ENCODE peak calls at places on chromosomes 13 and 19, in five cellular contexts. G is fibroblast of pulmonary artery, C is nucleus accumbens, L is neural progenitor cell, J is RWPE1. I is an unnamed sample.

GRCh38 chr19:46221981-46222610 is 7.4 kb upstream of the IGFL1 start:
- DNase-seq in G (peak), C (no peak), L (no peak), J (peak), I (no peak)

GRCh38 chr19:46847528-46847927 is 3.1 kb downstream of the AP2S1 start:
- DNase-seq in G (no peak), C (no peak), L (no peak), J (no peak), I (no peak)

GRCh38 chr19:35555301-35556005 is 8.0 kb downstream of the ATP4A start:
- DNase-seq in G (peak), C (no peak), L (peak), J (no peak), I (no peak)

GRCh38 chr19:18282021-18282787 is 782 bp upstream of the JUND start:
- DNase-seq in G (no peak), C (no peak), L (peak), J (no peak), I (no peak)

GRCh38 chr13:111145071-111145470 is 30.0 kb downstream of the ARHGEF7 start:
- DNase-seq in G (no peak), C (no peak), L (no peak), J (no peak), I (no peak)

GRCh38 chr19:4378886-4379285 is 21.5 kb downstream of the SH3GL1 start:
- DNase-seq in G (no peak), C (no peak), L (no peak), J (no peak), I (no peak)

GRCh38 chr13:103953859-103954258 is 887.6 kb upstream of the SLC10A2 start:
- DNase-seq in G (no peak), C (no peak), L (no peak), J (no peak), I (peak)

GRCh38 chr13:93915269-93915809 is 564.1 kb downstream of the DCT start:
- DNase-seq in G (peak), C (no peak), L (no peak), J (no peak), I (no peak)

GRCh38 chr13:80040219-80040976 is 300.5 kb downstream of the SPRY2 start:
- DNase-seq in G (peak), C (no peak), L (no peak), J (peak), I (no peak)

GRCh38 chr13:62038214-62038613 is 622.6 kb upstream of the PCDH20 start:
- DNase-seq in G (no peak), C (no peak), L (no peak), J (no peak), I (no peak)

GRCh38 chr19:1068111-1069001 is 1.4 kb downstream of the ARHGAP45 start:
- DNase-seq in G (no peak), C (no peak), L (no peak), J (no peak), I (no peak)

GRCh38 chr19:54574051-54574450 is 461 bp downstream of the LILRA2 start:
- DNase-seq in G (no peak), C (no peak), L (no peak), J (no peak), I (no peak)

GRCh38 chr19:32351807-32352630 is 6.6 kb downstream of the ZNF507 start:
- DNase-seq in G (no peak), C (no peak), L (no peak), J (no peak), I (no peak)

GRCh38 chr19:33400856-33401682 is 27.6 kb downstream of the CEBPG start:
- DNase-seq in G (no peak), C (no peak), L (no peak), J (no peak), I (no peak)

GRCh38 chr19:36627057-36627456 is 21.9 kb downstream of the ZNF382 start:
- DNase-seq in G (no peak), C (no peak), L (no peak), J (no peak), I (no peak)

GRCh38 chr13:56988543-56988942 is 152.2 kb upstream of the PRR20A start:
- DNase-seq in G (peak), C (no peak), L (no peak), J (peak), I (no peak)

GRCh38 chr19:14476663-14477401 is 1.7 kb upstream of the PTGER1 start:
- DNase-seq in G (peak), C (no peak), L (no peak), J (peak), I (no peak)

GRCh38 chr13:98532254-98532653 is 44.7 kb downstream of the STK24 start:
- DNase-seq in G (no peak), C (no peak), L (no peak), J (no peak), I (no peak)

GRCh38 chr13:30038884-30039283 is 188.5 kb upstream of the UBL3 start:
- DNase-seq in G (peak), C (no peak), L (peak), J (no peak), I (no peak)

GRCh38 chr19:36528194-36528920 is at the start of gene ZNF260:
- DNase-seq in G (peak), C (peak), L (peak), J (peak), I (peak)

GRCh38 chr19:13381827-13382632 is 124.2 kb downstream of the CACNA1A start:
- DNase-seq in G (peak), C (no peak), L (no peak), J (no peak), I (no peak)

GRCh38 chr13:100138859-100139491 is 50.1 kb downstream of the PCCA start:
- DNase-seq in G (peak), C (no peak), L (no peak), J (no peak), I (no peak)

GRCh38 chr19:51702103-51702753 is 9.1 kb downstream of the SPACA6 start:
- DNase-seq in G (peak), C (peak), L (peak), J (peak), I (peak)

GRCh38 chr19:1206063-1206732 is 620 bp downstream of the STK11 start:
- DNase-seq in G (no peak), C (no peak), L (peak), J (no peak), I (no peak)

GRCh38 chr13:26956532-26957142 is 196.1 kb upstream of the GPR12 start:
- DNase-seq in G (no peak), C (no peak), L (no peak), J (no peak), I (no peak)

GRCh38 chr19:45403272-45403671 is 1.6 kb downstream of the PPP1R13L start:
- DNase-seq in G (no peak), C (no peak), L (no peak), J (no peak), I (no peak)

GRCh38 chr13:98141938-98142426 is 912 bp upstream of the FARP1 start:
- DNase-seq in G (no peak), C (no peak), L (peak), J (no peak), I (no peak)

GRCh38 chr19:50024719-50025021 is 502 bp downstream of the VRK3 start:
- DNase-seq in G (peak), C (no peak), L (no peak), J (no peak), I (no peak)

GRCh38 chr19:44684892-44685847 is 13.8 kb upstream of the CEACAM16 start:
- DNase-seq in G (peak), C (no peak), L (peak), J (peak), I (no peak)

GRCh38 chr19:19115954-19116353 is 22.3 kb downstream of the TMEM161A start:
- DNase-seq in G (peak), C (no peak), L (peak), J (no peak), I (no peak)

GRCh38 chr13:73464758-73465628 is 406.2 kb downstream of the KLF5 start:
- DNase-seq in G (no peak), C (no peak), L (no peak), J (no peak), I (no peak)

GRCh38 chr13:55577082-55577846 is 1563.5 kb upstream of the PRR20A start:
- DNase-seq in G (no peak), C (no peak), L (peak), J (no peak), I (no peak)